ENCODE peak calls at places on chromosomes 11 and 22, in eight cellular contexts. R is pancreas, J is AG04449, X is BE2C, K is RWPE1, F is WTC11, U is MM.1S, G is AG04450. V is an unnamed sample.

GRCh38 chr11:48006301-48006992 is 26.1 kb downstream of the PTPRJ start:
- DNase-seq in R (no peak), J (no peak), X (no peak), K (peak; percentile 41), F (no peak), U (no peak), G (no peak), V (no peak)

GRCh38 chr22:22706253-22706940 is 62.0 kb downstream of the GGTLC2 start:
- DNase-seq in R (peak; percentile 9), J (no peak), X (no peak), K (no peak), F (no peak), U (no peak), G (no peak), V (no peak)

GRCh38 chr11:28738549-28738948 is 630.4 kb downstream of the METTL15 start:
- DNase-seq in R (no peak), J (no peak), X (no peak), K (peak; percentile 44), F (no peak), U (no peak), G (no peak), V (no peak)

GRCh38 chr22:47715866-47716578 is 953.6 kb downstream of the TBC1D22A start:
- DNase-seq in R (no peak), J (no peak), X (no peak), K (no peak), F (no peak), U (no peak), G (no peak), V (no peak)

GRCh38 chr11:77117485-77117884 is 10.6 kb upstream of the MYO7A start:
- DNase-seq in R (no peak), J (no peak), X (no peak), K (no peak), F (no peak), U (no peak), G (no peak), V (no peak)

GRCh38 chr22:22103078-22103593 is 120.5 kb upstream of the TOP3B start:
- DNase-seq in R (no peak), J (no peak), X (peak; percentile 30), K (no peak), F (peak; percentile 69), U (no peak), G (no peak), V (peak; percentile 70)

GRCh38 chr11:64352099-64353005 is 6.6 kb upstream of the RPS6KA4 start:
- DNase-seq in R (no peak), J (no peak), X (peak; percentile 3), K (no peak), F (no peak), U (no peak), G (no peak), V (no peak)

GRCh38 chr11:118171274-118172062 is 5.0 kb downstream of the SCN2B start:
- DNase-seq in R (peak; percentile 87), J (no peak), X (peak; percentile 76), K (peak; percentile 79), F (peak; percentile 89), U (peak; percentile 64), G (peak; percentile 8), V (peak; percentile 87)

GRCh38 chr11:109303342-109303741 is 118.6 kb upstream of the C11orf87 start:
- DNase-seq in R (no peak), J (no peak), X (no peak), K (no peak), F (no peak), U (no peak), G (no peak), V (no peak)

GRCh38 chr22:50422961-50423815 is 51.6 kb downstream of the SBF1 start:
- DNase-seq in R (no peak), J (no peak), X (no peak), K (no peak), F (no peak), U (no peak), G (no peak), V (no peak)

GRCh38 chr11:91932151-91932821 is 292.3 kb upstream of the FAT3 start:
- DNase-seq in R (no peak), J (no peak), X (peak; percentile 75), K (no peak), F (no peak), U (no peak), G (no peak), V (no peak)

GRCh38 chr22:28883917-28884753 is 763 bp downstream of the ZNRF3 start:
- DNase-seq in R (peak; percentile 76), J (no peak), X (peak; percentile 55), K (peak; percentile 19), F (peak; percentile 63), U (peak; percentile 57), G (no peak), V (peak; percentile 49)

GRCh38 chr11:111540114-111540920 is at the start of gene LAYN:
- DNase-seq in R (peak; percentile 64), J (no peak), X (peak; percentile 76), K (no peak), F (peak; percentile 66), U (no peak), G (no peak), V (peak; percentile 65)

GRCh38 chr11:130847517-130847916 is 68.8 kb downstream of the SNX19 start:
- DNase-seq in R (no peak), J (peak; percentile 73), X (peak; percentile 56), K (peak; percentile 92), F (no peak), U (peak; percentile 90), G (peak; percentile 20), V (no peak)

GRCh38 chr22:22569218-22569617 is 10.2 kb upstream of the PRAME start:
- DNase-seq in R (no peak), J (no peak), X (no peak), K (no peak), F (no peak), U (no peak), G (no peak), V (no peak)

GRCh38 chr22:41355895-41356294 is 25.8 kb upstream of the TEF start:
- DNase-seq in R (no peak), J (no peak), X (no peak), K (no peak), F (no peak), U (no peak), G (no peak), V (no peak)

GRCh38 chr11:27468643-27469332 is 3.8 kb downstream of the LGR4 start:
- DNase-seq in R (no peak), J (no peak), X (no peak), K (no peak), F (no peak), U (no peak), G (no peak), V (no peak)

GRCh38 chr11:58912124-58912523 is 27.2 kb upstream of the GLYATL1 start:
- DNase-seq in R (no peak), J (no peak), X (no peak), K (no peak), F (no peak), U (no peak), G (no peak), V (no peak)

GRCh38 chr22:41238570-41239442 is 1.9 kb downstream of the CHADL start:
- DNase-seq in R (no peak), J (no peak), X (no peak), K (no peak), F (no peak), U (no peak), G (no peak), V (no peak)

GRCh38 chr11:45489281-45489906 is 176.0 kb downstream of the CHST1 start:
- DNase-seq in R (no peak), J (no peak), X (no peak), K (no peak), F (peak; percentile 30), U (no peak), G (no peak), V (no peak)
- TF ChIP-seq CTCF in R (no peak), J (no peak), X (no peak), K (no peak), F (no peak), U (no peak), G (no peak), V (no peak)

DNA sequence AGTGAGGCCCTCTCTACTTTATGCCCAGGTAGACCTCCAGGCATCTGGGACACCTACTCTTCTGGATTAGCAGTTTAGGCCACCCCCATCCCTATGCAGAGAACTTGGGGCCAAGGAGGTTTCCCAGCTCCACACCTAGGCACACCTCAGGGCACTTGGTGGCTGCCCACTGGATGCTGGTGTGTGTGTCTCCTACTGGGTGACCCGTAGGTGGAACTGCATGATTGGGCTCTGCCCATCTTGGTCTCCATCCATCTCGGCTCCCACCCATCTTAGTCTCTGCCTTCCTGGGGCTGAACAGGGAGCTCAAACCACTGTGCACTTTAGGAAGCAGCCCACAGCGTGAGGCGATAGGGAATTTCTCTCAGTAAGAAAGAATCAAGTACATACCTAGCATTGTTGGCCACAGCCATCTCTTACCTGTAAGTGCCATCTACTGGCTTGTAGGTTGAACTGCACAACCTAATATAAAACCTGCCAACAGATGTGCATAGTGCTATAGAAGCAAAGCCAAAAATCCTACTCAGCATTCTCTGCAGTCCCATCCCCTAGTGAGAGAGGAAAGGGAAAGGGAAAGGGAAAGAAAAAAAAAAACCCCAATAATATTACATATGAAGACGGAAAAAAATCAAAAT is 61.6 kb upstream of the PTPN5 start:
- DNase-seq in R (no peak), J (no peak), X (no peak), K (peak; percentile 19), F (peak; percentile 36), U (peak; percentile 71), G (no peak), V (no peak)
- TF ChIP-seq CTCF in R (peak; percentile 37), J (peak; percentile 31), X (peak; percentile 48), K (peak; percentile 60), F (peak; percentile 45), U (peak; percentile 78), G (peak; percentile 50), V (peak; percentile 49)

DNA sequence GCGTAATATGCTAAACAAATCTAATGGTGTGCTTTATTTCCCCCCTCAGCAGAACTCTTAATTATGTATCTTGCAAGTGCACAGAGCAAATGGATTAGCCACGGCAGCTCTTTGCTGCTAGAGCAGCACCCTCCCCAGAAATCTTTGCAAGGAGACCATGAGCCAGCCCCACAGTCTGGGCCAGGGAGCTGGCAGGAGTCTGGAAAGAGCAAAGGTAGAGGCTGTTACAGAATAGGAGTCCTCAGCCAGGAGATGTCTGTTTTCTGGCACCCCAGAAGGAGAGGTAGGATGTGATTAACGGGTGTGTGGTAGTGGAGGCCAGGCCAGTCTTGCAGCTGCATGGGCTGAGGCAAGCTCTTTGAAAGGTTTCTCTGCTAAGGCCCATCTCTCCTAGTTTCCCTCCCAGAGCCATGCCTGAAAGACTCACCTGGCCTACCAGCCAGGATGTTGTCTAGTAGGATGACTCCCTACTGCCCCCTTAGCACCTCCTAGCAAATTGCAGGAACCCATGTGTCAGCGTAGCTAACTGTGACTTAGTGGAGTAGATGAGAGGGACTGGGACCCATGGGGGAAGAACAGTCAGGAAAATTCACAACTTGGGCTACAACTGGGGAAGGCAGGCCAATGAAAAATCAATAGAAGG is 557.2 kb downstream of the BUD13 start:
- DNase-seq in R (no peak), J (no peak), X (no peak), K (no peak), F (peak; percentile 65), U (no peak), G (no peak), V (no peak)
- TF ChIP-seq CTCF in R (no peak), J (no peak), X (peak; percentile 55), K (no peak), F (peak; percentile 48), U (peak; percentile 19), G (no peak), V (peak; percentile 37)

DNA sequence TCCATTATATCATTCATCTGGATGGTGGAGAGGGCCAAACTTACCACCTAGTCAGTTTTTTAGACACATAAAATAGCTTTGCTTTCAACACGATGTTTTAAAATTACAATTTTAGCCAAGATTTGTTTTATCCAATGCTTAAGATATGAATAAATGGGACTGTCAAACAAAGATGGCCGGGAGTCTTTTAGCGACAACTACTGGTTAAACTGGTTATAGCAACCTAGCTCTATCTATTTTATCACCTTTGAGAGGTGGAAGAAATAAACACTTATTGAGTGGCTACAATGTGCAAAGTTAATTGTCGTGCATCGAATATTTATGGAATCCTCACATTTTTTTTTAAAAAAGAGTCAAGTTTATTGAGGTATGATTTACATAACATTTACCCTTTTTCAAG is 279.8 kb downstream of the MIAT start:
- DNase-seq in R (no peak), J (no peak), X (no peak), K (no peak), F (no peak), U (no peak), G (no peak), V (no peak)
- TF ChIP-seq CTCF in R (no peak), J (no peak), X (peak; percentile 14), K (no peak), F (no peak), U (peak; percentile 23), G (no peak), V (no peak)